ENCODE peak calls at places on chromosomes 4 and X, in four cellular contexts. E is neuronal stem cell, I is H9, X is A673. D is an unnamed sample.

GRCh38 chr4:153573881-153574807 is 108.0 kb downstream of the TMEM131L start:
- DNase-seq in E (no peak), I (no peak), X (peak; percentile 85), D (no peak)

GRCh38 chr4:74531952-74532794 is 87.2 kb downstream of the AREG start:
- DNase-seq in E (peak; percentile 35), I (peak; percentile 31), X (peak; percentile 64), D (peak; percentile 60)

GRCh38 chr4:20456416-20456815 is 204.7 kb downstream of the SLIT2 start:
- DNase-seq in E (no peak), I (no peak), X (peak; percentile 27), D (no peak)

GRCh38 chr4:114034189-114034588 is 54.7 kb upstream of the ARSJ start:
- DNase-seq in E (no peak), I (no peak), X (no peak), D (no peak)

GRCh38 chr4:73341454-73341853 is 62.6 kb upstream of the ALB start:
- DNase-seq in E (peak; percentile 56), I (peak; percentile 59), X (peak; percentile 28), D (peak; percentile 71)

GRCh38 chr4:13218316-13218958 is 265.7 kb downstream of the RAB28 start:
- DNase-seq in E (no peak), I (no peak), X (no peak), D (no peak)

GRCh38 chrX:1521459-1521956 is 15.5 kb downstream of the P2RY8 start:
- DNase-seq in E (no peak), I (peak; percentile 75), X (no peak), D (peak; percentile 41)

GRCh38 chr4:26173619-26174018 is 147.2 kb upstream of the RBPJ start:
- DNase-seq in E (no peak), I (no peak), X (no peak), D (no peak)

GRCh38 chr4:175386776-175387507 is 425.1 kb downstream of the GPM6A start:
- DNase-seq in E (no peak), I (peak; percentile 56), X (no peak), D (no peak)

GRCh38 chr4:1359161-1359535 is 12.1 kb downstream of the UVSSA start:
- DNase-seq in E (no peak), I (no peak), X (no peak), D (no peak)

GRCh38 chr4:124641715-124642380 is 70.7 kb downstream of the ANKRD50 start:
- DNase-seq in E (no peak), I (no peak), X (peak; percentile 71), D (no peak)

GRCh38 chr4:38190717-38191178 is 230.6 kb downstream of the PTTG2 start:
- DNase-seq in E (no peak), I (no peak), X (peak; percentile 51), D (no peak)

GRCh38 chr4:113468165-113469022 is 293.1 kb downstream of the CAMK2D start:
- DNase-seq in E (peak; percentile 38), I (peak; percentile 73), X (peak; percentile 69), D (peak; percentile 35)

GRCh38 chrX:85611926-85612325 is 232.5 kb upstream of the POF1B start:
- DNase-seq in E (no peak), I (no peak), X (peak; percentile 32), D (no peak)

GRCh38 chrX:21374163-21374993 is at the start of gene CNKSR2:
- DNase-seq in E (peak; percentile 79), I (peak; percentile 83), X (peak; percentile 39), D (no peak)

GRCh38 chr4:40840985-40841571 is 91.3 kb downstream of the NSUN7 start:
- DNase-seq in E (peak; percentile 83), I (peak; percentile 96), X (peak; percentile 91), D (peak; percentile 98)

GRCh38 chrX:7145454-7145853 is 2.1 kb upstream of the STS start:
- DNase-seq in E (no peak), I (no peak), X (no peak), D (no peak)

GRCh38 chr4:105978684-105979296 is 83.5 kb downstream of the NPNT start:
- DNase-seq in E (no peak), I (no peak), X (peak; percentile 73), D (no peak)

GRCh38 chr4:30720021-30720655 is at the start of gene PCDH7:
- DNase-seq in E (peak; percentile 54), I (peak; percentile 71), X (peak; percentile 91), D (no peak)

GRCh38 chrX:124401696-124402095 is 55.3 kb downstream of the SH2D1A start:
- DNase-seq in E (no peak), I (no peak), X (no peak), D (no peak)

GRCh38 chr4:57023104-57023503 is 44.4 kb downstream of the POLR2B start:
- DNase-seq in E (no peak), I (no peak), X (no peak), D (no peak)

GRCh38 chrX:50877310-50877709 is 33.2 kb upstream of the BMP15 start:
- DNase-seq in E (no peak), I (no peak), X (no peak), D (no peak)

GRCh38 chr4:127846061-127846460 is 34.6 kb upstream of the PLK4 start:
- DNase-seq in E (no peak), I (no peak), X (no peak), D (no peak)

GRCh38 chr4:138241281-138242075 is 671 bp downstream of the SLC7A11 start:
- DNase-seq in E (no peak), I (no peak), X (peak; percentile 54), D (no peak)

GRCh38 chr4:38005637-38006036 is 45.4 kb downstream of the PTTG2 start:
- DNase-seq in E (no peak), I (no peak), X (no peak), D (no peak)

GRCh38 chrX:130631011-130631410 is 229.2 kb downstream of the RBMX2 start:
- DNase-seq in E (no peak), I (no peak), X (no peak), D (no peak)

GRCh38 chr4:77432702-77433101 is 172.9 kb upstream of the CXCL13 start:
- DNase-seq in E (no peak), I (no peak), X (no peak), D (no peak)

GRCh38 chr4:76197971-76198410 is 15.6 kb downstream of the SCARB2 start:
- DNase-seq in E (no peak), I (no peak), X (no peak), D (no peak)

GRCh38 chr4:76486588-76487276 is 51.7 kb downstream of the SHROOM3 start:
- DNase-seq in E (no peak), I (no peak), X (no peak), D (no peak)

DNA sequence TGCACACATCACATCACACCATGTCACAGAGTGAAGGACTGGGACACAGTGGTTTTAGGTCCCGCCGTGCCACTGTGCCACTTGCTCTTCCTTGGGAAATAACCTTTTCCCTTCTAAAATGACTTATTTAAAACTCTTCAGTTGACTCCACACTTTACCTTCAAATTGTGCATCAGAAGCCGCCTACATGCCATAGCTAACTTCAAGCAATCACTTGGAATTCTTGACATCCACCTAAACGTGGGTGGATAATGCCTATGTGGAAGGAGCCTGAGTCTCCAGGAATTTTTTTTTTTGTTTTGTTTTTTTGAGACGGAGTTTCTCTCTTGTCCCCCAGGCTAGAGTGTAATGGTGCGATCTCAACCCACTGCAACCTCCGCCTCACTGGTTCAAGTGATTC is 777.4 kb upstream of the TENM3 start:
- DNase-seq in E (no peak), I (no peak), X (no peak), D (no peak)
- H3K9me3 ChIP-seq in E (no peaks in the 10 kb centered on the region), I (no peaks in the 10 kb centered on the region), X (no peaks in the 10 kb centered on the region), D (no peaks in the 10 kb centered on the region)

GRCh38 chrX:103630171-103630511 is 1.4 kb downstream of the TCEAL1 start:
- DNase-seq in E (no peak), I (no peak), X (no peak), D (no peak)
- H3K27ac ChIP-seq in E (no peak overlapping the region), I (no peak overlapping the region), X (peak overlapping the region; percentile 73), D (no peak overlapping the region)

DNA sequence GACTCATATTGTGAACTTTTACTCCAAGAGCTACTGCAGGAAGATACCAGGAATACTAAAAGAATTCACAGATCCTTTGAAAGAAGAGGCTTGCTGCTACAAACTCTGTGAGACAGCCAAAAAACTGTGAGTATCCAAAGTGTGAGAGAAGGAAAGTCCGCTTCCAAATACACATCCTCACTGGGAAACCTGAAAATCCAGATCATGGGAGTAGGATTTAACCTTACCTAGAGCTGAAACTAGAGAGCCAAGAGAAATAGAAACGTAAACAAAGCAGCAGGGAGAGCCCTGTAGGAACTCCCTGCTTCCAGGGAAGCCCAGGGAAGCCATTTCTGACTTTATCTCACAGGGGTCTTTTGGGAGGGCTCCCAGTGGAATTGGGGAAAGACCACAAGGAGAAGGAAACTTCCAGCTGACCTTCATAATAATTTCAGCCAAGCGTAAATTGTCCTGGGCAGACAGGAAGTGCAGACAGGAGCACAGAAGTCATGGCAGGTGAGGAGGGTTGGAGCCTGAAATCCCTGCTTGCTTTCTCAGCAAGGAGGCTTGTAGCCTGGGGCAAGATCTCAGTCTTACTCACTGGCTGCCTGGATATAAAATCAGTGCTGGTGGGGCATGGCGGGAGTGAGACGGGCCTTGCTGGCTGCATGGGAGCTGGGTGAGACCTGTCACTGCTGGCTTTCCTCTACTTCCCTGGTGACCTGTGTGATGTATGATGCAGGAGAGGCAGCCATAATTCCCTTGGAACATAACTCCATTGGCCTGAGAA is 26.2 kb upstream of the NFKB1 start:
- DNase-seq in E (no peak), I (no peak), X (no peak), D (no peak)
- H3K9me3 ChIP-seq in E (no peaks in the 10 kb centered on the region), I (no peaks in the 10 kb centered on the region), X (no peaks in the 10 kb centered on the region), D (no peaks in the 10 kb centered on the region)

GRCh38 chr4:82851902-82852750 is 38.8 kb downstream of the SEC31A start:
- DNase-seq in E (peak; percentile 12), I (no peak), X (peak; percentile 30), D (peak; percentile 27)
- H3K27ac ChIP-seq in E (no peak overlapping the region), I (no peak overlapping the region), X (no peak overlapping the region), D (no peak overlapping the region)

GRCh38 chrX:44937606-44938005 is 64.6 kb downstream of the KDM6A start:
- DNase-seq in E (no peak), I (no peak), X (no peak), D (no peak)
- H3K9me3 ChIP-seq in E (no peaks in the 10 kb centered on the region), I (peaks cover 28% of the 10 kb centered on the region), X (no peaks in the 10 kb centered on the region), D (no peaks in the 10 kb centered on the region)

DNA sequence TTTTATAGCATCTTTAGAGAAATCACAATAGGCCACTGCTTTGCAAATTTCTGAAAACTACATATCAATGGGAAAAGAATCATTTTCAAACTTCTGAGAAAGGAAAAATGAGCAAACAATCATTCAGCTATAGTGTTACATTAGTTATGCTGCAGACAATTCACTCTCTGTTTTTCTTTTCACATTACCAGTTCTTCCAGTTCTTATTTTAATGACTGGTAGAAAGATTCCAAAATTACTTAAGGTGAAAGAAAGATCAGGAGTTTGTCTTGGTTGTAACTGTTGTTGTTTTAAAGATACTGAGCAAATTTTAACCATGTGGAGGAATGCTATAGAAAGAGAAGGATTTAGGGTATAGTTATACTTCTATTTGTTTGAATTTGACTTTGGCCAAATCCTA is 20.9 kb upstream of the RASGEF1B start:
- DNase-seq in E (no peak), I (no peak), X (no peak), D (no peak)
- H3K27ac ChIP-seq in E (no peak overlapping the region), I (no peak overlapping the region), X (no peak overlapping the region), D (no peak overlapping the region)

DNA sequence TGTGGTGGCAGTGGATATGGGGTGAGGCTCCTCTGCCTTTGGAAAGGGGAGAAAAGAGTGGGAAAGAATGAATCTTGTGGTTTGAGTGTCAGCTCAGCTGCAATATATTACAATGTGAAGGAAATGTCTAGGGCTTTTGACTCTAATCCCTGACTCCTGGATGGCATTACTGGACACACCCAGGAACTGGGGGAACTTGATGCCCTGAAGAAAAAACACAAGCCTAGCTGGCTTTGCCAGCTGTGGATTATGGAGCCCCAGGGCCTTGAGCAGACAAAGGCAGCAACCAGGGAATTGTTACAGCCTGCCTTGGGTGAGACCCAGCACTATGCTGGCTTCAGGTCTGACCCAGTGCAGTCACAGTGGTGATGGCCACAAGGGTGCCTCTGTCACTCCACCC is 57.1 kb upstream of the CYSLTR1 start:
- DNase-seq in E (no peak), I (no peak), X (no peak), D (no peak)
- H3K9me3 ChIP-seq in E (no peaks in the 10 kb centered on the region), I (peaks cover 30% of the 10 kb centered on the region), X (peaks cover 10% of the 10 kb centered on the region), D (no peaks in the 10 kb centered on the region)

D was measured in iPS DF 6.9.